ENCODE peak calls at places on chromosomes 7 and 10, in seven cellular contexts. A is chondrocyte, T is fibroblast of pulmonary artery, U is fibroblast of the aortic adventitia, Y is adrenal gland, R is MCF 10A, B is GM10248. O is an unnamed sample.

GRCh38 chr10:24951201-24952145 is 933 bp downstream of the PRTFDC1 start:
- DNase-seq in B (no peak), Y (peak), U (peak), R (no peak), A (no peak), T (no peak), O (peak)

GRCh38 chr7:142754681-142755575 is 5.7 kb downstream of the PRSS1 start:
- DNase-seq in R (no peak), A (no peak), B (no peak), U (peak), T (no peak), Y (no peak), O (no peak)

GRCh38 chr7:143269254-143269653 is 6.0 kb downstream of the GSTK1 start:
- DNase-seq in T (no peak), Y (no peak), R (no peak), A (no peak), U (no peak), B (no peak), O (no peak)

GRCh38 chr10:117653170-117653515 is 110.6 kb downstream of the EMX2 start:
- DNase-seq in B (peak), T (peak), A (no peak), U (peak), R (peak), Y (no peak), O (no peak)

GRCh38 chr7:137975223-137975622 is 26.7 kb downstream of the CREB3L2 start:
- DNase-seq in R (no peak), U (peak), B (peak), Y (peak), T (peak), A (no peak), O (no peak)

GRCh38 chr7:48087349-48087748 is 1.7 kb upstream of the UPP1 start:
- DNase-seq in T (peak), U (peak), Y (no peak), R (peak), B (no peak), A (no peak), O (no peak)

GRCh38 chr10:97540669-97541500 is 31.7 kb upstream of the ANKRD2 start:
- DNase-seq in R (no peak), T (peak), Y (no peak), B (no peak), U (peak), A (peak), O (no peak)

GRCh38 chr7:111045469-111045868 is 45.5 kb upstream of the LRRN3 start:
- DNase-seq in Y (no peak), R (peak), T (peak), U (peak), A (no peak), B (no peak), O (no peak)

GRCh38 chr10:69791812-69792211 is 9.9 kb upstream of the COL13A1 start:
- DNase-seq in R (no peak), B (no peak), Y (no peak), T (no peak), U (no peak), A (no peak), O (no peak)

GRCh38 chr7:7565746-7566650 is 686 bp upstream of the MIOS start:
- DNase-seq in U (no peak), R (no peak), T (no peak), A (no peak), Y (peak), B (peak), O (peak)

GRCh38 chr7:54699715-54700114 is 59.3 kb downstream of the SEC61G start:
- DNase-seq in Y (no peak), A (no peak), B (no peak), U (no peak), T (no peak), R (no peak), O (no peak)

GRCh38 chr7:99579956-99580777 is 17.9 kb upstream of the TMEM225B start:
- DNase-seq in R (no peak), U (peak), A (peak), Y (peak), B (no peak), T (peak), O (peak)

GRCh38 chr7:47807126-47807525 is 141.1 kb downstream of the PKD1L1 start:
- DNase-seq in Y (peak), B (no peak), R (no peak), A (no peak), U (no peak), T (no peak), O (no peak)

GRCh38 chr10:5413012-5413938 is 918 bp downstream of the NET1 start:
- DNase-seq in A (no peak), U (peak), T (peak), R (peak), B (peak), Y (no peak), O (no peak)

GRCh38 chr7:46547044-46547443 is 626.0 kb upstream of the IGFBP3 start:
- DNase-seq in T (no peak), R (no peak), B (no peak), Y (no peak), A (no peak), U (no peak), O (no peak)

GRCh38 chr10:124362572-124362971 is 56.2 kb downstream of the OAT start:
- DNase-seq in U (no peak), Y (no peak), B (no peak), A (no peak), R (no peak), T (no peak), O (no peak)

GRCh38 chr10:90484518-90484917 is 373.3 kb downstream of the HTR7 start:
- DNase-seq in B (no peak), R (peak), Y (no peak), T (no peak), U (peak), A (no peak), O (no peak)

GRCh38 chr10:58438340-58438739 is 53.1 kb downstream of the TFAM start:
- DNase-seq in T (peak), A (no peak), R (peak), Y (no peak), B (no peak), U (peak), O (no peak)

GRCh38 chr7:150668472-150668911 is 17.0 kb upstream of the GIMAP2 start:
- DNase-seq in B (peak), A (no peak), Y (no peak), U (no peak), R (no peak), T (no peak), O (no peak)

GRCh38 chr10:71213761-71214440 is 1.5 kb downstream of the UNC5B start:
- DNase-seq in Y (peak), B (no peak), A (no peak), U (peak), T (peak), R (peak), O (peak)

GRCh38 chr10:71213127-71213616 is 802 bp downstream of the UNC5B start:
- DNase-seq in Y (peak), B (no peak), U (peak), R (peak), A (no peak), T (peak), O (peak)

GRCh38 chr10:71211053-71211452 is 1.3 kb upstream of the UNC5B start:
- DNase-seq in Y (peak), U (no peak), A (no peak), B (no peak), R (no peak), T (no peak), O (no peak)

GRCh38 chr10:71211759-71212248 is 566 bp upstream of the UNC5B start:
- DNase-seq in T (no peak), A (no peak), R (no peak), Y (no peak), U (no peak), B (peak), O (no peak)

DNA sequence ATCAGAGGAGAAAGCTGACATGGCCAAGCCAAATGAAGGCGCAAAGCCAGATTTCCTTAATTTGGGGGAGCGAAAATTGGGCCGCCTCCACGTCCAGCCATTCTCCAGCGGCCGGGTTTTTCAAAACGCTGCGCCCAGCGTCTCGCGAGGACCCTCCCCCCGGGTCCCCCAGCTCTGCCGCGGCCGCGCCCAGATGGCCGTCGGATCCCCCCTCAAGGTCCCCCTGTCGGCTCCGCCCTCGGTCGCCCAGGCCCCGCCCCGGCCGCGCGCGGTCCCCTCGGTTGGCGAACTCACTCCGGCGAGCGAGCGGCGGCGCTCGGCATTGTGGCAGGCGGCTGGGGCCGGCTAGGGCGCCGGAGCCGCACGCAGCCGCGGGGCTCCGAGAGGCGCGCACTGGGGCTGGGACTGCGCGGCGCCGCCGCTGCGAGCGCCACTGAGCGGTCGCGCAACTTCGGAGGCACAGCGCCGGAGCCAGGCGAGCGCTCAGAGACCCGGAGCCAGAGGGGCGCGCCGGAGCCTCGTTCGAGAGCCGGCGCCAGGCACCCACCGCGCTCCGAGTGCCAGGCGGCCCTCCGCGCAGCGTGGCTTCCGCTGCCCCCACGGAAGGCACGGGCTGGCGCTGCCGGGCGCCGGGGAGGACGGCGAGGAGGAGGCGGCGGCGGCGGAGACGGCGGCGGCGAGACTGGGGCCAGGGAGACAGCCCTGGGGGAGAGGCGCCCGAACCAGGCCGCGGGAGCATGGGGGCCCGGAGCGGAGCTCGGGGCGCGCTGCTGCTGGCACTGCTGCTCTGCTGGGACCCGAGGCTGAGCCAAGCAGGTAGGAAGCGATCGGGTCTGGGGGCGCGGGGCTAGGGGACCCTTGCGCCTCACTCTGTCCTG is at the start of gene UNC5B:
- DNase-seq in R (peak), B (peak), U (peak), T (peak), A (no peak), Y (peak), O (peak)
- TF ChIP-seq CTCF in R (peak), B (no peak), U (peak), T (no peak), A (peak), Y (no peak), O (peak)

DNA sequence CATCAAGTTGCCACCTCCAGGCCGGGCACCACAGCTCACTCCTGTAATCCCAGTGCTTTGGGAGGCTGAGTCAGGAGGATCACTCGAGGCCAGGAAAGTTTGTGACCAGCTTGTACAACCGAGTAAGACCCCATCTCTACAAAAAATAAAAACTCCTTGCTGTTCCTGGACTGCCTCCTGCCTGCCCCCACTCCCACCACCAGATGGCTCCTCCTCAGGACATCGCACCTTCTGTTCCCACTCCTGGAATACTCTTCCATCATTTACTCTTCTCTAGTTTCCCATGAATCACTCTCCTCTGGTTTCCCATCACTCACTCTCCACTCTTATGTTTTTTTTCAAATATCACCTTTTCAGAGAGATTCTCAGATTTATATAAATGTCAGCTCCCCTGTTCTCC is 540.7 kb downstream of the CALN1 start:
- DNase-seq in U (no peak), T (no peak), A (no peak), R (no peak), Y (no peak), B (no peak), O (no peak)
- TF ChIP-seq CTCF in U (no peak), T (no peak), A (peak), R (peak), Y (no peak), B (no peak), O (no peak)

DNA sequence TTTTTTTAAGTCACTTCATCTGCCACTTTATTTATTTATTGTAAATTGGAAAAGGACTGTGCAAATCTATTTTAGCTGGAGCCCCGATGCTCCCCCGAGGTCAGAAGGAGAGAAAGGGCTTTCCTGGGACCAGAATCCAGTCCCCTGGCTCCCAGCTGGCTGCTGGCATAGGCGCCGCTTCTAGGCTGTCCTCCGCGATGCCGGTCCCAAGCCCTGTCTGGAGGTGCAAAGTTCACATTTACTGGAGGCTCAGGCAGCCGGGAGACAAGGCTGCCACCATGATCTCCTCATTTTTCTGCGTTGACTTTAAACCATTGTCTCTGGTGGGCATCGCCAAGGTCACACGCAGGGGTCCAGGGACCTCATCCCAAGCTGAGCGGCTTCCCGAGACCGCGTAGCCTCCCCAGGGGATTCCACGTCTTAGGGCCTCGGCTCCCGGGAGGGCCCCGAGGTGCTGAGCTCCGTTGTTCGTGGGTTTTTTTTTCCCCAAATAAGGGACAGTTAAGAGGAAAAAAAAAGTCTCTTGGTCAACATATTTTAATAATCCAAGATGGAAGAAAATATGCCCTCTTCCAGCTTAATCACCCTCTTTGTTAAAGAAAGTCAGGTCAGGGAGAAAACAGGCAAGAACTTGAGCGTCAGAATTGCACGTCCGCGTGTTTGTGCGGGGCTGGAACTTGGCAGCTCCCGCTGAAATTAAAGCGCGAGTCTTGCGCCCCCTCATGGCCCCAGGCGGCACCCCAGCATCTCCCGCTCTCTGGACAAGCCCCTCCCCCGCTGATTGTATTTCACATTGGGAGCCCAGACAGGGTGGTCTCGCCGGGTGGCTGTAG is 11.9 kb downstream of the RGR start:
- DNase-seq in T (peak), A (no peak), B (peak), Y (no peak), R (peak), U (peak), O (no peak)
- TF ChIP-seq CTCF in T (peak), A (peak), B (peak), Y (peak), R (peak), U (peak), O (peak)

GRCh38 chr10:27068217-27068891 is 31.9 kb downstream of the ANKRD26 start:
- DNase-seq in B (no peak), T (no peak), Y (no peak), U (no peak), R (no peak), A (no peak), O (no peak)

DNA sequence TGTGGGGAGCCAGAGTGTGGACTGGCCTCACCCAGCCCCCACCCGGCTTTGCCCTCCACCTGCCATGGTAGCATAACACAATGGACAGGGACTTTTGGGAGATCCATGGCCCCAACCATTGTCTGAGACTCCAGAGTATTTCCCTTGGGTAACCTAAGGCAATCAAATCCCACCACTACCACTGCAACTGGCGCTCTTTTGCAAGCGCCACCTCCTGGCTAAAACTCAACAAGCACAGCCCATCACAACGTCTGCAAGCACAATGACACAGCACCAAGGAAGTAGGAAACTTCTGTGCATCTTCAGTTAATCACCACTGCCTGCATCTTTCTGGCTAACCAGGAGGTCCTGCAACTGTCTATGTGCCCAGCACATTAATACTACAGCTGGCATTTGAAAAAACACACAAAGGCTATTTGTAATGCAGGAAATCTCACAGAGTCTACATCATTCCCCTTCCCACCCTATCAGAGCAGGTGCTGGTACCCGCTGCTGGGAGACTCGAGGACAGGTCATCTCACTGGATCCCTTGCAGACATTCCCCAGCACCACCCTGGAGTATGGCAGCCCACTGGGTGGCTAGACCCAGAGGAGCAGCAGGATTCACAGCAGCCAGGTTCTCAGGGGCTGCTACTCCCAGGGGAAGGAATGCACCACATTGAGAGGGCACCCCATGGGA is 27.7 kb downstream of the ANKRD26 start:
- DNase-seq in R (no peak), T (peak), Y (no peak), B (no peak), U (no peak), A (no peak), O (no peak)
- TF ChIP-seq CTCF in R (no peak), T (no peak), Y (no peak), B (no peak), U (no peak), A (peak), O (no peak)

GRCh38 chr10:67487906-67488619 is 207.9 kb downstream of the CTNNA3 start:
- DNase-seq in T (no peak), B (no peak), R (peak), A (no peak), Y (no peak), U (no peak), O (peak)
- TF ChIP-seq CTCF in T (no peak), B (no peak), R (no peak), A (no peak), Y (no peak), U (no peak), O (no peak)

DNA sequence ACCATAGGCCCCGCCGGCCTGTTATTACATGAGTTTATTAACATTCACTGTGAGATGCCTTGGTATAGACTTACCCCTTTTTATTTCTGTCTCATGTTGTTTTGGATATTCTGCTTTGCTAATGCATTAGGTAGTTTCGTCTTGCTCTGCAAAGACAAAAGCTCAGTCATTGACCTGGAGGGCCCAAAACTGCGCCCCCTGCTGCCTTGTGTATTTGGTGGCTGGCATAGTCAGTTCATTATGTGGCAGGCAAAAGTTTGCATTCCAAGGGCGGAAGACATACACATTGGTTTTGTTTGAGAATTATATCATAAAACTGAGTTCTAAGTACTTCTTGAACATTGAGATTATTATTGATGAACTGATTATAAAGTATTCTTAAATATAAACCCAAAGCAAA is 372.5 kb downstream of the SDK1 start:
- DNase-seq in A (no peak), Y (peak), R (peak), U (peak), T (peak), B (no peak), O (peak)
- TF ChIP-seq CTCF in A (peak), Y (peak), R (peak), U (peak), T (peak), B (no peak), O (peak)

GRCh38 chr10:7056216-7056615 is 354.6 kb downstream of the SFMBT2 start:
- DNase-seq in U (no peak), Y (no peak), T (no peak), R (no peak), A (no peak), B (no peak), O (no peak)

GRCh38 chr10:7053195-7053594 is 357.6 kb downstream of the SFMBT2 start:
- DNase-seq in T (no peak), Y (no peak), A (no peak), B (no peak), R (no peak), U (no peak), O (no peak)

DNA sequence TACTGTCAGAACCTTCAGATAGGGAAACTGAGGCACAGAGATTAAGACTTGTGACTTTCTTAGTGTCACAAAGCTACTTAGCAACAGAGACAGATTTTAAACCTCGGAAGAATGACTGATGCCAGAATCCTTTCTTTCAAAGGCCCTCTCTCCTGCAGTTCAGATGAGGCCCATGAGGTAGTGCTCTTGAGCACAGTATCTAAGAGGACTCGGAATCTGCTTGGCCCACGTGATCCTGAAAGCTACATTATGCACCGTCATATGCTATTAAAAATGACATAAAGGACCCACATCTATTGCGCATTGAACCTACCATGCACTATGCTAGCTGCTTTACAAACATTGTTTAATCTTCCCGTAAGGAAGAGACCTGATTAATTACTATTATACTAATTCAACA is 355.9 kb downstream of the SFMBT2 start:
- DNase-seq in B (no peak), A (no peak), Y (no peak), R (peak), T (peak), U (no peak), O (no peak)
- TF ChIP-seq CTCF in B (no peak), A (peak), Y (no peak), R (peak), T (peak), U (peak), O (no peak)

GRCh38 chr10:3455385-3456334 is 283.1 kb upstream of the PITRM1 start:
- DNase-seq in T (peak), B (no peak), U (no peak), A (no peak), Y (no peak), R (peak), O (no peak)

GRCh38 chr10:3451516-3452185 is 279.1 kb upstream of the PITRM1 start:
- DNase-seq in T (no peak), B (no peak), U (no peak), Y (no peak), A (no peak), R (peak), O (no peak)

GRCh38 chr10:3452683-3453388 is 280.3 kb upstream of the PITRM1 start:
- DNase-seq in Y (no peak), B (no peak), R (peak), T (peak), A (no peak), U (peak), O (no peak)

GRCh38 chr10:3452234-3452633 is 279.7 kb upstream of the PITRM1 start:
- DNase-seq in B (no peak), A (no peak), U (peak), T (peak), Y (no peak), R (peak), O (no peak)
- TF ChIP-seq CTCF in B (no peak), A (peak), U (peak), T (peak), Y (peak), R (peak), O (no peak)

GRCh38 chr10:116207690-116208089 is 65.3 kb downstream of the GFRA1 start:
- DNase-seq in U (no peak), Y (no peak), T (no peak), R (no peak), B (no peak), A (no peak), O (no peak)
- TF ChIP-seq CTCF in U (no peak), Y (no peak), T (no peak), R (no peak), B (no peak), A (no peak), O (no peak)